ENCODE peak calls at places on chromosomes 13 and 19, in four cellular contexts. One of them, this sample, is unnamed.

GRCh38 chr13:98254541-98254940 is 77.5 kb upstream of the RNF113B start:
- DNase-seq in GM12878: no peak
- DNase-seq in K562: no peak
- DNase-seq in H1: no peak
- DNase-seq in this sample: no peak

GRCh38 chr19:21593008-21593427 is 87.6 kb downstream of the ZNF429 start:
- DNase-seq in H1: no peak
- DNase-seq in K562: peak; percentile 67
- DNase-seq in GM12878: no peak
- DNase-seq in this sample: no peak

GRCh38 chr13:35744144-35744543 is 267.7 kb upstream of the MAB21L1 start:
- DNase-seq in K562: no peak
- DNase-seq in GM12878: no peak
- DNase-seq in H1: no peak
- DNase-seq in this sample: no peak

GRCh38 chr19:43780706-43781525 is at the start of gene KCNN4:
- DNase-seq in H1: no peak
- DNase-seq in K562: peak; percentile 67
- DNase-seq in GM12878: no peak
- DNase-seq in this sample: peak; percentile 71

GRCh38 chr19:1082165-1082927 is 12.8 kb downstream of the POLR2E start:
- DNase-seq in H1: peak; percentile 95
- DNase-seq in GM12878: no peak
- DNase-seq in K562: peak; percentile 97
- DNase-seq in this sample: peak; percentile 89

GRCh38 chr13:36067619-36068456 is 63.3 kb downstream of the DCLK1 start:
- DNase-seq in H1: no peak
- DNase-seq in K562: no peak
- DNase-seq in GM12878: no peak
- DNase-seq in this sample: no peak

GRCh38 chr13:108034909-108035308 is 180.4 kb downstream of the LIG4 start:
- DNase-seq in H1: no peak
- DNase-seq in GM12878: no peak
- DNase-seq in K562: no peak
- DNase-seq in this sample: no peak

GRCh38 chr19:18809149-18809978 is 18.3 kb upstream of the COMP start:
- DNase-seq in GM12878: no peak
- DNase-seq in K562: no peak
- DNase-seq in H1: no peak
- DNase-seq in this sample: no peak

GRCh38 chr19:12665281-12665573 is 1.3 kb downstream of the MAN2B1 start:
- DNase-seq in GM12878: peak; percentile 61
- DNase-seq in K562: no peak
- DNase-seq in H1: no peak
- DNase-seq in this sample: no peak

GRCh38 chr13:107209811-107210210 is 641.9 kb upstream of the ARGLU1 start:
- DNase-seq in GM12878: no peak
- DNase-seq in H1: no peak
- DNase-seq in K562: no peak
- DNase-seq in this sample: no peak

GRCh38 chr19:49113762-49114629 is at the start of gene LIN7B:
- DNase-seq in GM12878: no peak
- DNase-seq in K562: peak; percentile 83
- DNase-seq in H1: no peak
- DNase-seq in this sample: peak; percentile 52

GRCh38 chr19:6963937-6964336 is 57.3 kb downstream of the MBD3L2B start:
- DNase-seq in H1: no peak
- DNase-seq in K562: peak; percentile 30
- DNase-seq in GM12878: no peak
- DNase-seq in this sample: peak; percentile 7

GRCh38 chr13:92317066-92317465 is 909.5 kb upstream of the GPC6 start:
- DNase-seq in H1: no peak
- DNase-seq in K562: no peak
- DNase-seq in GM12878: no peak
- DNase-seq in this sample: no peak

GRCh38 chr13:27919299-27919933 is 384 bp upstream of the PDX1 start:
- DNase-seq in H1: no peak
- DNase-seq in K562: no peak
- DNase-seq in GM12878: no peak
- DNase-seq in this sample: peak; percentile 45

GRCh38 chr13:74136089-74136658 is 2.0 kb upstream of the KLF12 start:
- DNase-seq in H1: no peak
- DNase-seq in GM12878: no peak
- DNase-seq in K562: no peak
- DNase-seq in this sample: no peak

GRCh38 chr19:8682472-8682871 is 16.1 kb downstream of the ACTL9 start:
- DNase-seq in K562: no peak
- DNase-seq in H1: no peak
- DNase-seq in GM12878: no peak
- DNase-seq in this sample: no peak

GRCh38 chr19:48660854-48661731 is 11.7 kb downstream of the NTN5 start:
- DNase-seq in K562: peak; percentile 95
- DNase-seq in H1: no peak
- DNase-seq in GM12878: peak; percentile 83
- DNase-seq in this sample: peak; percentile 95

GRCh38 chr13:78478183-78478582 is 125.2 kb downstream of the POU4F1 start:
- DNase-seq in H1: no peak
- DNase-seq in GM12878: no peak
- DNase-seq in K562: no peak
- DNase-seq in this sample: no peak

GRCh38 chr13:70237131-70237530 is 128.9 kb upstream of the KLHL1 start:
- DNase-seq in GM12878: no peak
- DNase-seq in H1: no peak
- DNase-seq in K562: no peak
- DNase-seq in this sample: no peak

GRCh38 chr13:29594710-29595379 is 643 bp downstream of the SLC7A1 start:
- DNase-seq in H1: no peak
- DNase-seq in GM12878: no peak
- DNase-seq in K562: peak; percentile 55
- DNase-seq in this sample: no peak

GRCh38 chr19:944663-945241 is 18.9 kb downstream of the ARID3A start:
- DNase-seq in H1: no peak
- DNase-seq in K562: no peak
- DNase-seq in GM12878: no peak
- DNase-seq in this sample: no peak

GRCh38 chr13:88979465-88980180 is 1308.5 kb downstream of the SLITRK5 start:
- DNase-seq in H1: no peak
- DNase-seq in K562: no peak
- DNase-seq in GM12878: no peak
- DNase-seq in this sample: no peak

GRCh38 chr13:21675095-21676007 is 4.5 kb downstream of the FGF9 start:
- DNase-seq in H1: no peak
- DNase-seq in GM12878: no peak
- DNase-seq in K562: no peak
- DNase-seq in this sample: no peak

GRCh38 chr19:5966215-5966614 is 11.7 kb downstream of the RANBP3 start:
- DNase-seq in GM12878: no peak
- DNase-seq in H1: no peak
- DNase-seq in K562: no peak
- DNase-seq in this sample: no peak

GRCh38 chr13:103188688-103189326 is 122.6 kb upstream of the SLC10A2 start:
- DNase-seq in GM12878: no peak
- DNase-seq in K562: no peak
- DNase-seq in H1: no peak
- DNase-seq in this sample: no peak

GRCh38 chr13:22061371-22061805 is 390.5 kb downstream of the FGF9 start:
- DNase-seq in GM12878: peak; percentile 51
- DNase-seq in H1: no peak
- DNase-seq in K562: no peak
- DNase-seq in this sample: no peak

GRCh38 chr19:46408611-46409039 is 4.7 kb downstream of the CCDC8 start:
- DNase-seq in K562: no peak
- DNase-seq in H1: no peak
- DNase-seq in GM12878: no peak
- DNase-seq in this sample: no peak

GRCh38 chr19:41887711-41888382 is 4.9 kb downstream of the ARHGEF1 start:
- DNase-seq in H1: peak; percentile 64
- DNase-seq in GM12878: no peak
- DNase-seq in K562: no peak
- DNase-seq in this sample: peak; percentile 93

GRCh38 chr13:77981191-77981925 is 62.7 kb upstream of the EDNRB start:
- DNase-seq in H1: no peak
- DNase-seq in K562: no peak
- DNase-seq in GM12878: no peak
- DNase-seq in this sample: no peak

GRCh38 chr19:30587869-30588268 is 215.7 kb downstream of the ZNF536 start:
- DNase-seq in H1: no peak
- DNase-seq in GM12878: no peak
- DNase-seq in K562: no peak
- DNase-seq in this sample: no peak

DNA sequence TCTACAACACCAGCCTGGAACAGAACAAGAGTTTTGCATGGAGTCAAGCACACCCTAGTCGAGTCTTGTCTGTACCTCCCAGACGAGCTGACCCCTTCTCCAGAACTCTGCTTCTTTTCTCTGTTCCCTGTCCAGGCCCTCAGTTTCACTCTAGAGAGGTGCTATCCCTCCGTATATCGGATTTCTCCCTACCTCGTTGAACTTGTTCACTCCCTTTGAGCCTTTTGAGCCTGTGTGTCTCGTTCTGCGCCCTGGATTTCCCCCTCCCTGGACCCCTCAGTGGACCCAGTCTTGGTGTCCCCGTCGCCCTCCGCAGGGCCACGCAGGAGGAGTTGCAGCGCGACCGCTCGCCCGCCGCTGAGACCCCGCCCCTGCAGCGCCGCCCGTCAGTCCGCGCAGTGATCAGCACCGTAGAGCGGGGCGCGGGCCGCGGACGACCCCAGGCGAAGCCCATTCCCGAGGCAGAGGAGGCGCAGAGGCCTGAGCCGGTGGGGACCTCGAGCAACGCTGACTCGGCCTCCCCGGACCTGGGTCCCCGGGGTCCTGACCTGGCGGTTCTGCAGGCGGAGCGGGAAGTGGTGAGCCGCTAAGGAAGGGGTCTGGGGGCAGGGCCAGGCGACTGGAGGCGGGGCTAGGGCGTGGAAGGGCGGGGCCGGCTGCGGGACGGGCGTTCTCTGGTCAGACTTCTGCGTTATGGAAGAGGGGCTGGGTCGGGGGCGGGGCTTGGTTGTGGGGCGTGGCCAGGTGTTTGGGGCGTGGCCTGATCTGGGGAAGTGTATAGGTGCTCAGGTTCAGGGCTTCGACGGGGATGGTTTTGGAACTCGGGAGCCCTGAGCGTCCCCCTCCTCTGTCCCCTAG is 5.5 kb downstream of the EPS8L1 start:
- DNase-seq in K562: peak; percentile 95
- DNase-seq in H1: peak; percentile 92
- DNase-seq in GM12878: peak; percentile 35
- DNase-seq in this sample: peak; percentile 86
- TF ChIP-seq EGR1 in K562: peak; percentile 3
- TF ChIP-seq EGR1 in H1: no peak
- TF ChIP-seq EGR1 in GM12878: no peak
- TF ChIP-seq EGR1 in this sample: no peak

GRCh38 chr19:20453424-20453938 is 112.1 kb downstream of the ZNF737 start:
- DNase-seq in K562: no peak
- DNase-seq in GM12878: no peak
- DNase-seq in H1: no peak
- DNase-seq in this sample: no peak
- TF ChIP-seq ATF3 in K562: no peak
- TF ChIP-seq ATF3 in GM12878: no peak
- TF ChIP-seq ATF3 in H1: no peak
- TF ChIP-seq ATF3 in this sample: no peak

GRCh38 chr19:3386447-3387234 is 20.3 kb downstream of the NFIC start:
- DNase-seq in GM12878: no peak
- DNase-seq in H1: no peak
- DNase-seq in K562: no peak
- DNase-seq in this sample: no peak
- H2AFZ ChIP-seq in GM12878: no peak overlapping the region
- H2AFZ ChIP-seq in H1: no peak overlapping the region
- H2AFZ ChIP-seq in K562: no peak overlapping the region
- H2AFZ ChIP-seq in this sample: no peak overlapping the region

DNA sequence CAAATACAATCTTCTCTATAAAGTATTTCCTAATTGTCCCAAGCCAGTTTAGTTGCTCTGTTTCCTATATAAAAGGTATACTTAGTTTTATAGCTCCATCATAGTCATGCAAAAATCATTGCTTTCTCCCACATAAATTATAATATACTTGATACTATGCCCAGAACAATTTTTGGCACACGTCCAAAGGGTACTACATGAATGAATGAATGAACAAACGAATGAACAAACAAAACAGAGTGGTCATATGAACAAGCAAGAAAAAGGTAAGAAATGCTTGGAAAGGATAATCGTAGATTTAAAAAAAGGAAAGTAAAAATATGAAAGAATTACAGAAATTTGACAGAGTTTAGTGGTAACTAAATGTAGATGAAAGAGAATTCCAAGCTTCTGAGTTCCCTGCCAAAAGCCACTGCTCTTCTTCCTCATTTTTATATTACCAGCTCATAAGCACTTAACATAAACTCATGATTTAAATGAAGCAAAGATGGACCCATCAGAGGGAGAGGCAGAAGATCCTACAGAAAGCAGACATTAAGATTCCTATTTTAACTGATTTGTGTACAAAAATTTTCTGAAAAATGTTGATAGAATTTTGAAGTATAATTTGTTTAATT is 123.2 kb downstream of the ENOX1 start:
- DNase-seq in GM12878: no peak
- DNase-seq in H1: no peak
- DNase-seq in K562: no peak
- DNase-seq in this sample: no peak
- TF ChIP-seq EGR1 in GM12878: no peak
- TF ChIP-seq EGR1 in H1: no peak
- TF ChIP-seq EGR1 in K562: no peak
- TF ChIP-seq EGR1 in this sample: no peak

DNA sequence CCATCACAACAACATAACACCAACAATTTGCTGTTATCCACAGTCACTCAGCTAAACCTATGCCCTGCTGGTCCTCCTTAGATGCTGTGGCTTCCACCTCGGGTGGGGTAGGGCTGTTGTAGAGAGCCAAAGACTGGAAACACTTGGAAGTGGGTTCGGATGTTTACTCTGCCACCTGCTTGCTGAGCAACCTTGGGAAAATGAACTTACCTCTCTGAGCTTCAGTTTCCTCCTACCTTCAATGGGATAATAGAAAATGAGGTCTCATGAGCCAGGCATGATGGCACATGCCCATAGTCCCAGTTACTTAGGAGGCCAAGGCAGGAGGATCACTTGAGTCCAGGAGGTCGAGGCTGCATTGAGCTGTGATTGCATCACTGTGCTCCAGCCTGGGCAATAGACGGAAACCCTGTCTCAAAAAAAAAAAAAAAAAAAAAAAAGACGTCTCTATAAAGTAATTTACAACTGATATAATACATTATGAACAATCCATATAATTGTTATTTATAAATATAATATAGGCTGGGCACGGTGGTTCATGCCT is 3.3 kb upstream of the SYCN start:
- DNase-seq in H1: no peak
- DNase-seq in K562: no peak
- DNase-seq in GM12878: no peak
- DNase-seq in this sample: no peak
- TF ChIP-seq ATF3 in H1: no peak
- TF ChIP-seq ATF3 in K562: peak; percentile 41
- TF ChIP-seq ATF3 in GM12878: no peak
- TF ChIP-seq ATF3 in this sample: no peak

GRCh38 chr19:16326401-16327130 is 1.9 kb downstream of the KLF2 start:
- DNase-seq in K562: no peak
- DNase-seq in GM12878: no peak
- DNase-seq in H1: no peak
- DNase-seq in this sample: no peak
- H2AFZ ChIP-seq in K562: no peak overlapping the region
- H2AFZ ChIP-seq in GM12878: no peak overlapping the region
- H2AFZ ChIP-seq in H1: peak overlapping the region; percentile 92
- H2AFZ ChIP-seq in this sample: no peak overlapping the region